ENCODE peak calls at places on chromosomes 7 and 10, in ten cellular contexts. E, Q, P, S, O, J, B, Z, A and K are unnamed samples.

GRCh38 chr10:83371696-83372490 is 767.4 kb upstream of the GHITM start:
- DNase-seq in E (no peak), J (no peak), Q (no peak), B (no peak), S (no peak), Z (no peak), P (no peak), A (no peak), O (no peak), K (no peak)

GRCh38 chr10:17216901-17217395 is 11.1 kb upstream of the VIM start:
- DNase-seq in E (no peak), O (no peak), S (no peak), B (no peak), A (no peak), P (no peak), Z (no peak), J (no peak), Q (no peak), K (no peak)

GRCh38 chr10:72257051-72257892 is 16.5 kb upstream of the DDIT4 start:
- DNase-seq in E (no peak), J (peak), Q (no peak), A (peak), P (no peak), S (no peak), O (peak), Z (peak), B (peak), K (no peak)

GRCh38 chr7:14807498-14807897 is 95.1 kb downstream of the DGKB start:
- DNase-seq in Z (no peak), O (no peak), B (no peak), A (no peak), E (no peak), P (no peak), J (no peak), S (no peak), Q (no peak), K (no peak)

GRCh38 chr10:88389456-88389855 is 193.7 kb downstream of the RNLS start:
- DNase-seq in O (peak), J (peak), Q (no peak), Z (peak), A (no peak), P (no peak), S (peak), B (peak), E (no peak), K (peak)

GRCh38 chr7:12162420-12163113 is 48.5 kb upstream of the TMEM106B start:
- DNase-seq in P (no peak), S (no peak), B (peak), Z (no peak), J (no peak), Q (no peak), O (no peak), E (no peak), A (no peak), K (no peak)

GRCh38 chr7:155412416-155413253 is 45.3 kb upstream of the EN2 start:
- DNase-seq in S (peak), Z (peak), P (no peak), B (peak), E (no peak), Q (no peak), O (no peak), A (peak), J (peak), K (peak)

GRCh38 chr7:50418086-50418515 is 32.0 kb downstream of the FIGNL1 start:
- DNase-seq in E (peak), P (peak), S (peak), J (peak), Q (no peak), B (peak), A (peak), O (peak), Z (peak), K (peak)

GRCh38 chr10:106136175-106136574 is 1028.3 kb downstream of the SORCS1 start:
- DNase-seq in P (no peak), J (no peak), Z (no peak), O (no peak), B (no peak), Q (no peak), S (no peak), A (no peak), E (no peak), K (no peak)

GRCh38 chr10:76432274-76433012 is 1001.0 kb downstream of the LRMDA start:
- DNase-seq in E (no peak), S (no peak), P (no peak), A (no peak), Q (peak), Z (no peak), B (peak), O (peak), J (peak), K (peak)

GRCh38 chr7:35727571-35727970 is 32.6 kb upstream of the HERPUD2 start:
- DNase-seq in A (no peak), P (no peak), J (no peak), O (no peak), B (no peak), E (no peak), Z (no peak), S (no peak), Q (no peak), K (no peak)

GRCh38 chr7:139054101-139054500 is 18.3 kb upstream of the ZC3HAV1L start:
- DNase-seq in Z (no peak), A (no peak), J (no peak), S (no peak), B (peak), O (no peak), Q (no peak), P (no peak), E (no peak), K (no peak)

GRCh38 chr7:120729300-120729699 is 128.6 kb downstream of the TSPAN12 start:
- DNase-seq in Q (no peak), A (no peak), Z (no peak), O (no peak), E (no peak), J (peak), P (no peak), S (no peak), B (no peak), K (no peak)

GRCh38 chr7:112779667-112780066 is 10.5 kb downstream of the TMEM168 start:
- DNase-seq in J (no peak), E (no peak), P (no peak), A (no peak), O (no peak), B (no peak), Q (no peak), S (no peak), Z (no peak), K (no peak)

GRCh38 chr7:101108330-101108857 is 18.5 kb upstream of the SERPINE1 start:
- DNase-seq in S (no peak), B (peak), Q (no peak), Z (no peak), J (no peak), P (no peak), E (no peak), O (peak), A (peak), K (peak)

GRCh38 chr7:94445696-94446194 is 51.0 kb downstream of the COL1A2 start:
- DNase-seq in O (no peak), B (no peak), J (no peak), Z (no peak), S (no peak), E (no peak), Q (no peak), P (no peak), A (no peak), K (no peak)

GRCh38 chr10:103590060-103590459 is 96.6 kb downstream of the NEURL1 start:
- DNase-seq in Q (no peak), O (no peak), E (no peak), J (no peak), B (no peak), A (no peak), Z (no peak), S (no peak), P (no peak), K (no peak)

GRCh38 chr7:155001756-155002410 is 1.0 kb downstream of the PAXIP1 start:
- DNase-seq in O (no peak), P (no peak), J (no peak), Q (no peak), S (no peak), A (no peak), Z (peak), B (no peak), E (no peak), K (no peak)

GRCh38 chr10:76125900-76126299 is 694.5 kb downstream of the LRMDA start:
- DNase-seq in E (no peak), S (no peak), O (no peak), A (no peak), Q (no peak), J (no peak), Z (no peak), B (no peak), P (no peak), K (no peak)

GRCh38 chr7:50821457-50821977 is 38.8 kb upstream of the GRB10 start:
- DNase-seq in Q (no peak), A (no peak), B (peak), O (no peak), E (no peak), S (no peak), P (no peak), Z (peak), J (no peak), K (no peak)

GRCh38 chr7:101891124-101891523 is 73.7 kb downstream of the CUX1 start:
- DNase-seq in S (no peak), P (no peak), E (no peak), O (no peak), J (no peak), Q (no peak), Z (no peak), A (no peak), B (no peak), K (no peak)

GRCh38 chr7:18040196-18040595 is 12.6 kb upstream of the PRPS1L1 start:
- DNase-seq in A (no peak), S (no peak), B (no peak), Q (no peak), E (no peak), P (no peak), J (no peak), O (no peak), Z (no peak), K (no peak)

GRCh38 chr10:116848032-116848911 is 1.0 kb upstream of the ENO4 start:
- DNase-seq in O (no peak), P (no peak), E (no peak), J (peak), A (no peak), B (no peak), S (peak), Q (no peak), Z (no peak), K (no peak)

GRCh38 chr10:29127731-29128130 is 161.1 kb upstream of the LYZL1 start:
- DNase-seq in Q (no peak), E (no peak), O (no peak), J (no peak), P (no peak), B (no peak), A (no peak), S (no peak), Z (no peak), K (no peak)

GRCh38 chr7:28347964-28348363 is 64.4 kb upstream of the CREB5 start:
- DNase-seq in E (no peak), P (no peak), O (no peak), B (no peak), J (no peak), Q (no peak), A (no peak), S (no peak), Z (no peak), K (no peak)

GRCh38 chr10:73907841-73908517 is 3.0 kb upstream of the PLAU start:
- DNase-seq in E (no peak), Z (peak), S (no peak), J (peak), P (no peak), B (peak), O (peak), Q (peak), A (no peak), K (peak)

GRCh38 chr7:66050990-66051424 is 24.6 kb upstream of the ASL start:
- DNase-seq in Z (no peak), Q (no peak), A (no peak), P (peak), J (no peak), E (no peak), S (peak), B (peak), O (no peak), K (no peak)

GRCh38 chr10:122126763-122127659 is 138.0 kb downstream of the TACC2 start:
- DNase-seq in P (no peak), Q (no peak), E (no peak), J (no peak), O (no peak), S (peak), Z (no peak), B (peak), A (no peak), K (no peak)

GRCh38 chr7:106598663-106599342 is 62.2 kb downstream of the CCDC71L start:
- DNase-seq in O (peak), Z (peak), J (peak), Q (peak), S (peak), B (peak), P (peak), A (peak), E (no peak), K (peak)

GRCh38 chr7:113717739-113718138 is 201.1 kb downstream of the PPP1R3A start:
- DNase-seq in S (no peak), Q (no peak), Z (no peak), E (no peak), J (no peak), A (no peak), P (no peak), O (no peak), B (no peak), K (no peak)

GRCh38 chr10:128579902-128580301 is 453.7 kb upstream of the MKI67 start:
- DNase-seq in P (no peak), J (no peak), Z (no peak), O (no peak), A (no peak), B (no peak), E (no peak), S (no peak), Q (no peak), K (no peak)

GRCh38 chr7:35748348-35748747 is 52.5 kb upstream of the SEPTIN7 start:
- DNase-seq in O (no peak), S (no peak), B (no peak), E (no peak), Q (no peak), P (no peak), J (no peak), Z (no peak), A (no peak), K (no peak)

GRCh38 chr7:35558841-35559240 is 136.1 kb downstream of the HERPUD2 start:
- DNase-seq in S (no peak), P (no peak), Q (no peak), A (no peak), O (no peak), B (no peak), Z (no peak), J (no peak), E (no peak), K (no peak)

GRCh38 chr10:12649017-12649586 is 299.8 kb downstream of the CAMK1D start:
- DNase-seq in B (no peak), P (no peak), E (no peak), S (peak), Q (no peak), J (no peak), Z (no peak), O (no peak), A (no peak), K (no peak)

GRCh38 chr10:61487506-61487905 is 34.3 kb upstream of the TMEM26 start:
- DNase-seq in B (no peak), P (no peak), O (no peak), S (no peak), E (no peak), A (no peak), Z (no peak), J (no peak), Q (no peak), K (no peak)

GRCh38 chr10:52129410-52130178 is 184.5 kb upstream of the DKK1 start:
- DNase-seq in J (no peak), E (no peak), A (no peak), Z (no peak), B (no peak), S (no peak), O (no peak), P (no peak), Q (no peak), K (no peak)

DNA sequence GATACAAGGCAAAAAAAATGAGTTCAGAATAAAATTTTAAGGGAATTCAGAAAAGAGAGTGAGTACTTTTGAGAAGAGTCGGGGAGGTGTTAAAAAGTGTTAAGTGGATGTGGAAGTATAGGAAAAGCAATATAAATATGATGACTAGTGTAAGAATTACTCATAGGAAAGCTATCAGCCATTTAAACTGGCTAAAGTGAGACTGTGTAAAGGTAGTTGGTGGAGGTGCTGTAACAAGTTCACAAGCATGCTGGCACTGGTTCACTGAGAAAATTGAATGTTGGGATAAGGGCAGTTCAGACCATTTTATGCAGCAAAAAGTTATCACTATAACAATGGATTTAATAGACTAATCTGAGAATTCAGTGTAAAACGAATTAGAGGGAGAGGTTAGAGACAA is 179.0 kb upstream of the DKK1 start:
- DNase-seq in J (no peak), B (no peak), P (no peak), Q (no peak), S (no peak), A (no peak), E (no peak), Z (no peak), O (no peak), K (no peak)
- TF ChIP-seq CTCF in J (no peak), B (no peak), P (no peak), Q (no peak), S (no peak), A (no peak), E (no peak), Z (no peak), O (no peak), K (no peak)

GRCh38 chr10:107442035-107442505 is 277.6 kb upstream of the SORCS1 start:
- DNase-seq in A (no peak), J (no peak), B (no peak), E (no peak), S (no peak), P (no peak), Q (no peak), O (no peak), Z (no peak), K (no peak)
- TF ChIP-seq POLR2A in A (no peak), J (no peak), B (no peak), E (no peak), S (no peak), P (no peak), Q (no peak), O (no peak), Z (no peak), K (no peak)

GRCh38 chr7:83021032-83021431 is 141.7 kb downstream of the PCLO start:
- DNase-seq in Z (no peak), Q (no peak), J (no peak), O (no peak), E (no peak), A (no peak), B (no peak), S (no peak), P (no peak), K (no peak)
- H3K4me3 ChIP-seq in Z (no peak), Q (no peak), J (no peak), O (no peak), E (no peak), A (no peak), B (no peak), S (no peak), P (no peak), K (no peak)

DNA sequence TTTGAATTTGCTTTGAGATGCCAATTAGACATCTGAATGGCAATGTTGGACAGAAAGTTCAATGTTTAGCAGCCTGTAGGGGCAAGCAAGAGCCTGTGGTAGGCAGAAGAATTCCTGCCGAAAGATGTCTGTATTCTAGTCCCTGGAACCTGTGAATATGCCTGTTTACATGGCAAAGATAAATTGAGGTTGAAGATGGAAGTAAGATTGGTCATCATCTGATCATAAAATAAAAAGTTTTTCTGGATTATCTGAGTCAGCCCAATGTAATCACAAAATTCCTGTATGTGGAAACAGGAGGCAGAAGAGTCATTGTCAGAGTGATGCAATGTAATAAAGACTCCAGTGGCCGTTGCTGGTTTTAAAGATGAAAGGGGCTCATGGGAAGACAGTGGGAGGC is 430.5 kb downstream of the MDFIC start:
- DNase-seq in E (no peak), P (no peak), O (no peak), J (no peak), S (no peak), A (no peak), Q (no peak), B (no peak), Z (no peak), K (no peak)
- TF ChIP-seq CTCF in E (no peak), P (no peak), O (no peak), J (no peak), S (no peak), A (no peak), Q (no peak), B (no peak), Z (no peak), K (no peak)

GRCh38 chr7:71409550-71410157 is 277.7 kb downstream of the GALNT17 start:
- DNase-seq in O (no peak), P (no peak), Q (no peak), B (no peak), S (no peak), Z (no peak), A (no peak), E (no peak), J (no peak), K (no peak)
- TF ChIP-seq POLR2A in O (no peak), P (no peak), Q (no peak), B (no peak), S (no peak), Z (no peak), A (no peak), E (no peak), J (no peak), K (no peak)

GRCh38 chr7:105088456-105088855 is 74.5 kb downstream of the KMT2E start:
- DNase-seq in B (no peak), Z (no peak), J (no peak), P (no peak), S (no peak), E (no peak), O (no peak), A (no peak), Q (no peak), K (no peak)
- H3K4me3 ChIP-seq in B (no peak), Z (no peak), J (no peak), P (no peak), S (no peak), E (no peak), O (no peak), A (no peak), Q (no peak), K (no peak)

GRCh38 chr10:89414146-89414878 is at the start of gene IFIT5:
- DNase-seq in S (peak), P (peak), Q (peak), J (peak), Z (peak), O (peak), B (peak), A (peak), E (peak), K (peak)

GRCh38 chr10:89416465-89416864 is 2.1 kb downstream of the IFIT5 start:
- DNase-seq in Z (no peak), P (no peak), E (no peak), O (no peak), B (no peak), J (no peak), Q (no peak), A (no peak), S (no peak), K (no peak)

GRCh38 chr10:89421018-89421476 is 6.7 kb downstream of the IFIT5 start:
- DNase-seq in S (peak), Q (no peak), Z (no peak), O (no peak), A (no peak), P (no peak), E (no peak), B (no peak), J (no peak), K (no peak)

GRCh38 chr10:89414879-89415821 is 782 bp downstream of the IFIT5 start:
- DNase-seq in Z (no peak), B (peak), S (peak), Q (peak), O (peak), A (peak), E (no peak), P (peak), J (peak), K (peak)

GRCh38 chr10:89419548-89419947 is 5.2 kb downstream of the IFIT5 start:
- DNase-seq in Q (no peak), S (no peak), E (no peak), P (no peak), Z (no peak), O (no peak), B (no peak), A (no peak), J (no peak), K (no peak)
- TF ChIP-seq CTCF in Q (peak), S (no peak), E (no peak), P (no peak), Z (no peak), O (peak), B (no peak), A (peak), J (no peak), K (no peak)

DNA sequence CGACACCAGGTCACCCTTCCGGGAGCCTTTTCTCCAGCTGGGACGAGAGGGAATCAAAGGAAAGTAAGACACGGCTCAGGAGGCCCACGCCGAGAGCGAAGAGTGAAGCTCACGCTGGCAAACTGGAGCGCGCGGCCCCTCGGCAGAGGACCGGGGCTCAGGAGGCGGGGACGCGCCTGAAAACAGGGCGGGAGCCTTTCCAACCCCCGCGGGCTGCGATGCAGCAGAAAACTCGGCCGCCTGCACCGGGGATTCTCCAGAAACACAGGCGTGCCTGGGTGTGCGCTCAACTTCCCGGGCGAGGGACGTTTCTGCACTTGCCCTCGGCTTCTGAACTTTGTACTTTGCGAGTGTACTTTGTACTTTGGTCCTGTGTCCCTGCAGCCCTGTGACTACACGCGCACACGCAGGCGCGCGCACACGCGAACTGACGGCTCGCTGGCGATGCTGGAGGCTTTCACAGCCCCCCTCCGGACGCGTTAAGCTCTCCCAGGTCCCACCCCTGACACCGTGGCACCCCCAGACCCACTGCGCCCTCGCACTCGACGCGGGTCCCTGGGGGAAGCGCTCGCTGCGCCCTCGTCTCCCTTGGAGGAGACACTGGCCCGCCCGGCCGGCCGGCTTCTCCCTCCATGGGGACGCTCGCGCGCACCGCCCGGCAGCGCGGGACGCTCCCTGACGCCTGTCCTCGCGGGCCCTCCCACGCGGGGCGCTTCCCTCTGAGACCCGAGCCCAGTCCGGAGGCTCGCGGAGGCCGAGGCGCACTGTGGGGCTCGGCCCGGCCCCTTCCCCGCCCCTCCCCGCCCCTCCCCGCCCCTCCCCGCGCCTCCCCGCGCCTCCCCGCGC is 588 bp upstream of the PAOX start:
- DNase-seq in B (peak), A (peak), Z (peak), P (no peak), E (peak), Q (peak), S (peak), O (peak), J (peak), K (peak)
- TF ChIP-seq POLR2A in B (peak), A (peak), Z (no peak), P (no peak), E (no peak), Q (no peak), S (peak), O (peak), J (peak), K (no peak)